ENCODE peak calls at places on chromosome 1, in four cellular contexts. One of them, this sample, is unnamed. For H3K4me1, the result is how much of the 10 kb centered on the place peaks cover.

GRCh38 chr1:182955596-182956588 is 2.9 kb upstream of the SHCBP1L start:
- DNase-seq in MM.1S: no peak
- DNase-seq in endodermal cell: no peak
- DNase-seq in colonic mucosa: no peak
- DNase-seq in this sample: no peak

GRCh38 chr1:224929335-224930237 is at the start of gene DNAH14:
- DNase-seq in endodermal cell: peak
- DNase-seq in MM.1S: peak
- DNase-seq in colonic mucosa: peak
- DNase-seq in this sample: no peak

GRCh38 chr1:39146681-39147080 is 57.8 kb upstream of the MACF1 start:
- DNase-seq in MM.1S: no peak
- DNase-seq in endodermal cell: no peak
- DNase-seq in colonic mucosa: no peak
- DNase-seq in this sample: no peak

GRCh38 chr1:43706598-43707190 is 642 bp upstream of the ST3GAL3 start:
- DNase-seq in colonic mucosa: peak
- DNase-seq in endodermal cell: peak
- DNase-seq in MM.1S: peak
- DNase-seq in this sample: no peak

GRCh38 chr1:58923090-58923470 is 139.2 kb upstream of the JUN start:
- DNase-seq in MM.1S: no peak
- DNase-seq in colonic mucosa: no peak
- DNase-seq in endodermal cell: no peak
- DNase-seq in this sample: no peak

GRCh38 chr1:191453487-191453886 is 704.8 kb upstream of the RGS18 start:
- DNase-seq in colonic mucosa: no peak
- DNase-seq in MM.1S: no peak
- DNase-seq in endodermal cell: no peak
- DNase-seq in this sample: no peak

GRCh38 chr1:191579019-191579418 is 579.2 kb upstream of the RGS18 start:
- DNase-seq in colonic mucosa: no peak
- DNase-seq in MM.1S: no peak
- DNase-seq in endodermal cell: no peak
- DNase-seq in this sample: no peak

GRCh38 chr1:230255991-230256390 is 170.1 kb downstream of the PGBD5 start:
- DNase-seq in endodermal cell: no peak
- DNase-seq in colonic mucosa: no peak
- DNase-seq in MM.1S: no peak
- DNase-seq in this sample: no peak

GRCh38 chr1:10980094-10980577 is 32.3 kb upstream of the TARDBP start:
- DNase-seq in endodermal cell: peak
- DNase-seq in MM.1S: no peak
- DNase-seq in colonic mucosa: peak
- DNase-seq in this sample: no peak

GRCh38 chr1:36304970-36305914 is 926 bp upstream of the SH3D21 start:
- DNase-seq in colonic mucosa: peak
- DNase-seq in endodermal cell: peak
- DNase-seq in MM.1S: no peak
- DNase-seq in this sample: no peak

GRCh38 chr1:171935664-171936063 is 94.4 kb downstream of the DNM3 start:
- DNase-seq in colonic mucosa: no peak
- DNase-seq in endodermal cell: no peak
- DNase-seq in MM.1S: no peak
- DNase-seq in this sample: no peak

GRCh38 chr1:11498956-11499824 is 20.2 kb downstream of the DISP3 start:
- DNase-seq in colonic mucosa: no peak
- DNase-seq in endodermal cell: no peak
- DNase-seq in MM.1S: no peak
- DNase-seq in this sample: no peak

GRCh38 chr1:156149374-156150106 is 3.8 kb upstream of the SEMA4A start:
- DNase-seq in colonic mucosa: no peak
- DNase-seq in MM.1S: peak
- DNase-seq in endodermal cell: peak
- DNase-seq in this sample: no peak

GRCh38 chr1:59485949-59486348 is 189.1 kb downstream of the FGGY start:
- DNase-seq in MM.1S: no peak
- DNase-seq in colonic mucosa: no peak
- DNase-seq in endodermal cell: no peak
- DNase-seq in this sample: no peak

GRCh38 chr1:24540906-24541710 is 14.8 kb upstream of the NCMAP start:
- DNase-seq in colonic mucosa: peak
- DNase-seq in endodermal cell: no peak
- DNase-seq in MM.1S: peak
- DNase-seq in this sample: peak

GRCh38 chr1:177219458-177220390 is 49.0 kb downstream of the BRINP2 start:
- DNase-seq in colonic mucosa: no peak
- DNase-seq in MM.1S: no peak
- DNase-seq in endodermal cell: no peak
- DNase-seq in this sample: no peak

GRCh38 chr1:50620680-50621329 is 197.6 kb upstream of the DMRTA2 start:
- DNase-seq in MM.1S: peak
- DNase-seq in endodermal cell: peak
- DNase-seq in colonic mucosa: peak
- DNase-seq in this sample: no peak

GRCh38 chr1:157771666-157772425 is 5.1 kb downstream of the FCRL2 start:
- DNase-seq in MM.1S: no peak
- DNase-seq in colonic mucosa: no peak
- DNase-seq in endodermal cell: no peak
- DNase-seq in this sample: no peak

GRCh38 chr1:220123889-220124288 is 30.0 kb downstream of the IARS2 start:
- DNase-seq in MM.1S: peak
- DNase-seq in endodermal cell: peak
- DNase-seq in colonic mucosa: no peak
- DNase-seq in this sample: no peak

GRCh38 chr1:71565267-71565666 is 484.4 kb upstream of the ZRANB2 start:
- DNase-seq in MM.1S: peak
- DNase-seq in colonic mucosa: no peak
- DNase-seq in endodermal cell: no peak
- DNase-seq in this sample: no peak

GRCh38 chr1:26164036-26164927 is 4.5 kb downstream of the C1orf232 start:
- DNase-seq in MM.1S: peak
- DNase-seq in endodermal cell: peak
- DNase-seq in colonic mucosa: no peak
- DNase-seq in this sample: peak

GRCh38 chr1:241934181-241934815 is 23.3 kb upstream of the BECN2 start:
- DNase-seq in MM.1S: no peak
- DNase-seq in colonic mucosa: no peak
- DNase-seq in endodermal cell: peak
- DNase-seq in this sample: no peak

GRCh38 chr1:3539707-3540425 is 71.4 kb downstream of the MEGF6 start:
- DNase-seq in MM.1S: peak
- DNase-seq in colonic mucosa: no peak
- DNase-seq in endodermal cell: no peak
- DNase-seq in this sample: no peak

GRCh38 chr1:220983877-220984635 is 104.8 kb downstream of the HLX start:
- DNase-seq in endodermal cell: peak
- DNase-seq in colonic mucosa: no peak
- DNase-seq in MM.1S: no peak
- DNase-seq in this sample: no peak

GRCh38 chr1:150093805-150094204 is 26.2 kb downstream of the VPS45 start:
- DNase-seq in colonic mucosa: no peak
- DNase-seq in endodermal cell: no peak
- DNase-seq in MM.1S: no peak
- DNase-seq in this sample: no peak

DNA sequence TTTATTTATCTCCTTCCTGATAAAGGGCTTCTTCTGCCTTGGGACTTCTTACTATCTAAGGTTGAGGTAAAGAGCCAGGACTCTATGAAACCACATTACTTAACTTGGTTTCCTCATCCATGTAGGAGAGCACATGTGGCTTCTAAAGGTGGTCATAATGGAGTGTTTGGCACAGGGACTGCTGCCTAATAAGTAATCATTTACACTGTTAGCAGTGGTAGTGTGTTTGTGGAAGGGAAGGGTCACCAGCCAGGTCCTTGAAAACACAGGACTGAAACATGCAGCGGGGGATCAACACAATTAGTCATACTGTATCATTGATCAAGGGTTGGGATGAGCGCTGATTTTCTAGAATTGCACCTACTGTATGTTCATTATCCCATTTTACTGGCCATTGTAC is 59.6 kb downstream of the UCK2 start:
- DNase-seq in colonic mucosa: no peak
- DNase-seq in MM.1S: no peak
- DNase-seq in endodermal cell: no peak
- DNase-seq in this sample: no peak
- H3K4me1 ChIP-seq in colonic mucosa: under half
- H3K4me1 ChIP-seq in MM.1S: under half
- H3K4me1 ChIP-seq in endodermal cell: under half
- H3K4me1 ChIP-seq in this sample: under half

GRCh38 chr1:161044908-161045748 is 649 bp downstream of the USF1 start:
- DNase-seq in colonic mucosa: peak
- DNase-seq in endodermal cell: peak
- DNase-seq in MM.1S: peak
- DNase-seq in this sample: peak
- H3K4me1 ChIP-seq in colonic mucosa: under half
- H3K4me1 ChIP-seq in endodermal cell: under half
- H3K4me1 ChIP-seq in MM.1S: under half
- H3K4me1 ChIP-seq in this sample: under half

GRCh38 chr1:206578959-206579358 is 33.3 kb downstream of the EIF2D start:
- DNase-seq in MM.1S: no peak
- DNase-seq in endodermal cell: no peak
- DNase-seq in colonic mucosa: no peak
- DNase-seq in this sample: no peak
- H3K4me1 ChIP-seq in MM.1S: half or more
- H3K4me1 ChIP-seq in endodermal cell: under half
- H3K4me1 ChIP-seq in colonic mucosa: under half
- H3K4me1 ChIP-seq in this sample: half or more

GRCh38 chr1:167103236-167103894 is 9.5 kb downstream of the STYXL2 start:
- DNase-seq in colonic mucosa: no peak
- DNase-seq in MM.1S: no peak
- DNase-seq in endodermal cell: peak
- DNase-seq in this sample: no peak

GRCh38 chr1:167105150-167105840 is 11.4 kb downstream of the STYXL2 start:
- DNase-seq in endodermal cell: peak
- DNase-seq in colonic mucosa: no peak
- DNase-seq in MM.1S: no peak
- DNase-seq in this sample: no peak

GRCh38 chr1:167109125-167109524 is 15.2 kb downstream of the STYXL2 start:
- DNase-seq in MM.1S: peak
- DNase-seq in colonic mucosa: no peak
- DNase-seq in endodermal cell: peak
- DNase-seq in this sample: no peak

GRCh38 chr1:167107456-167107855 is 13.6 kb downstream of the STYXL2 start:
- DNase-seq in colonic mucosa: no peak
- DNase-seq in MM.1S: no peak
- DNase-seq in endodermal cell: peak
- DNase-seq in this sample: no peak

GRCh38 chr1:167105841-167106461 is 12.1 kb downstream of the STYXL2 start:
- DNase-seq in colonic mucosa: no peak
- DNase-seq in MM.1S: no peak
- DNase-seq in endodermal cell: peak
- DNase-seq in this sample: no peak
- H3K4me1 ChIP-seq in colonic mucosa: under half
- H3K4me1 ChIP-seq in MM.1S: under half
- H3K4me1 ChIP-seq in endodermal cell: under half
- H3K4me1 ChIP-seq in this sample: under half

DNA sequence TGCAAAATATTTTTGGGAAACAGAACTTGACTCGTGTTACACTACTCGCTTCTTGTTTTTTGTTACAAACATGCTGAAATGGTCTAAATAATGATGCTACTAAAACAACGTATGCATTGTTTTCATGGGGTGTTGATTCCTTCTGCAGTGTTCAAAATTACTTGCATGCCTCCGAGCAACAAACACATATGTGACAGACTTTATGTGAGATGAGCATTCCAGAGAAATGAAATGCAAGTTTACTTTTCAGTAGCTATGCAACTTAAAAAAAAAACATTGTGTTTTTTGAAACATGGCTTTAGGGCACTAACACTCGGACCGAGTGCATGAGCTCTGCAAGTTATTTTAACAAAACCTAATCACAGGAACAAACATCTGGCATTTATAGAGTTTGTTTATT is 84.8 kb downstream of the CAMTA1 start:
- DNase-seq in endodermal cell: no peak
- DNase-seq in MM.1S: no peak
- DNase-seq in colonic mucosa: no peak
- DNase-seq in this sample: no peak
- H3K4me1 ChIP-seq in endodermal cell: under half
- H3K4me1 ChIP-seq in MM.1S: under half
- H3K4me1 ChIP-seq in colonic mucosa: under half
- H3K4me1 ChIP-seq in this sample: under half

GRCh38 chr1:35186239-35186638 is 6.7 kb downstream of the SFPQ start:
- DNase-seq in MM.1S: no peak
- DNase-seq in endodermal cell: no peak
- DNase-seq in colonic mucosa: no peak
- DNase-seq in this sample: no peak
- H3K4me1 ChIP-seq in MM.1S: under half
- H3K4me1 ChIP-seq in endodermal cell: under half
- H3K4me1 ChIP-seq in colonic mucosa: under half
- H3K4me1 ChIP-seq in this sample: half or more

GRCh38 chr1:7650801-7651200 is 120.3 kb upstream of the VAMP3 start:
- DNase-seq in MM.1S: no peak
- DNase-seq in colonic mucosa: no peak
- DNase-seq in endodermal cell: no peak
- DNase-seq in this sample: no peak
- H3K4me1 ChIP-seq in MM.1S: under half
- H3K4me1 ChIP-seq in colonic mucosa: under half
- H3K4me1 ChIP-seq in endodermal cell: under half
- H3K4me1 ChIP-seq in this sample: under half

This sample was measured in CD4-positive, CD25-positive, alpha-beta regulatory T cell.